ENCODE peak calls at places on chromosomes 6 and 20, in six cellular contexts. P is hepatocyte, E is T-cell, R is AML-193, C is psoas muscle, H is COLO829. D is an unnamed sample.

GRCh38 chr6:135932651-135933050 is 81.2 kb downstream of the PDE7B start:
- DNase-seq in P (no peak), E (no peak), R (no peak), C (no peak), H (no peak), D (no peak)

GRCh38 chr20:50885068-50885467 is 46.2 kb downstream of the ADNP start:
- DNase-seq in P (no peak), E (no peak), R (no peak), C (no peak), H (no peak), D (no peak)

GRCh38 chr20:5835870-5836269 is 85.7 kb downstream of the SHLD1 start:
- DNase-seq in P (no peak), E (no peak), R (no peak), C (no peak), H (peak; percentile 66), D (no peak)

GRCh38 chr6:169808608-169808967 is 57.2 kb downstream of the ERMARD start:
- DNase-seq in P (no peak), E (no peak), R (no peak), C (no peak), H (no peak), D (no peak)

GRCh38 chr6:169965239-169965638 is 213.8 kb downstream of the ERMARD start:
- DNase-seq in P (no peak), E (no peak), R (no peak), C (no peak), H (no peak), D (no peak)

GRCh38 chr6:139533573-139534471 is 159.4 kb upstream of the CITED2 start:
- DNase-seq in P (peak; percentile 50), E (no peak), R (peak; percentile 82), C (no peak), H (no peak), D (no peak)

GRCh38 chr20:46770330-46771194 is 61.1 kb downstream of the SLC2A10 start:
- DNase-seq in P (no peak), E (no peak), R (no peak), C (no peak), H (no peak), D (no peak)

GRCh38 chr6:4941782-4942672 is 61.8 kb downstream of the RPP40 start:
- DNase-seq in P (peak; percentile 50), E (no peak), R (peak; percentile 76), C (no peak), H (peak; percentile 84), D (peak; percentile 61)

GRCh38 chr6:166251655-166252054 is 56.5 kb downstream of the PRR18 start:
- DNase-seq in P (no peak), E (no peak), R (no peak), C (no peak), H (no peak), D (no peak)

GRCh38 chr6:35922139-35922554 is 1.2 kb upstream of the SRPK1 start:
- DNase-seq in P (peak; percentile 16), E (no peak), R (no peak), C (no peak), H (no peak), D (no peak)

D was measured in GM13976.